ENCODE peak calls at places on chromosomes 1 and 21, in four cellular contexts. One of them, this sample, is unnamed.

GRCh38 chr1:25990702-25991395 is 7.0 kb downstream of the PAFAH2 start:
- DNase-seq in pancreas: no peak
- DNase-seq in BJ: no peak
- DNase-seq in tibial artery: no peak
- DNase-seq in this sample: no peak

GRCh38 chr1:207897188-207897587 is 13.7 kb downstream of the CD34 start:
- DNase-seq in tibial artery: no peak
- DNase-seq in pancreas: no peak
- DNase-seq in BJ: no peak
- DNase-seq in this sample: no peak

GRCh38 chr1:226984521-226985238 is 44.6 kb downstream of the COQ8A start:
- DNase-seq in BJ: no peak
- DNase-seq in pancreas: no peak
- DNase-seq in tibial artery: no peak
- DNase-seq in this sample: no peak

GRCh38 chr1:200888349-200888838 is 6.3 kb upstream of the INAVA start:
- DNase-seq in pancreas: no peak
- DNase-seq in BJ: no peak
- DNase-seq in tibial artery: no peak
- DNase-seq in this sample: no peak

GRCh38 chr1:201754353-201754752 is 74.6 kb upstream of the IPO9 start:
- DNase-seq in tibial artery: no peak
- DNase-seq in BJ: no peak
- DNase-seq in pancreas: no peak
- DNase-seq in this sample: no peak

GRCh38 chr1:59509341-59509869 is 212.5 kb downstream of the FGGY start:
- DNase-seq in pancreas: no peak
- DNase-seq in tibial artery: no peak
- DNase-seq in BJ: no peak
- DNase-seq in this sample: no peak

GRCh38 chr1:110069302-110070281 is 880 bp downstream of the ALX3 start:
- DNase-seq in tibial artery: no peak
- DNase-seq in BJ: no peak
- DNase-seq in pancreas: no peak
- DNase-seq in this sample: no peak

GRCh38 chr1:48215222-48215621 is 7.3 kb upstream of the SLC5A9 start:
- DNase-seq in pancreas: no peak
- DNase-seq in BJ: no peak
- DNase-seq in tibial artery: no peak
- DNase-seq in this sample: no peak

GRCh38 chr1:184074383-184074782 is 22.9 kb downstream of the TSEN15 start:
- DNase-seq in BJ: no peak
- DNase-seq in tibial artery: no peak
- DNase-seq in pancreas: no peak
- DNase-seq in this sample: no peak

GRCh38 chr21:17440955-17441354 is 71.9 kb upstream of the CXADR start:
- DNase-seq in tibial artery: no peak
- DNase-seq in BJ: no peak
- DNase-seq in pancreas: no peak
- DNase-seq in this sample: no peak

GRCh38 chr1:64878090-64878489 is 88.3 kb downstream of the JAK1 start:
- DNase-seq in BJ: no peak
- DNase-seq in tibial artery: no peak
- DNase-seq in pancreas: no peak
- DNase-seq in this sample: no peak

GRCh38 chr1:220908757-220909156 is 29.5 kb downstream of the HLX start:
- DNase-seq in pancreas: no peak
- DNase-seq in tibial artery: no peak
- DNase-seq in BJ: no peak
- DNase-seq in this sample: no peak

GRCh38 chr1:200670215-200671118 is 760 bp upstream of the DDX59 start:
- DNase-seq in pancreas: no peak
- DNase-seq in tibial artery: peak; percentile 43
- DNase-seq in BJ: peak; percentile 11
- DNase-seq in this sample: no peak

GRCh38 chr1:63690966-63691365 is 82.9 kb upstream of the ROR1 start:
- DNase-seq in tibial artery: no peak
- DNase-seq in pancreas: no peak
- DNase-seq in BJ: no peak
- DNase-seq in this sample: no peak

GRCh38 chr1:167171286-167171929 is 49.3 kb upstream of the POU2F1 start:
- DNase-seq in tibial artery: no peak
- DNase-seq in pancreas: no peak
- DNase-seq in BJ: no peak
- DNase-seq in this sample: no peak

GRCh38 chr1:234666206-234666605 is 56.2 kb upstream of the IRF2BP2 start:
- DNase-seq in pancreas: no peak
- DNase-seq in BJ: no peak
- DNase-seq in tibial artery: no peak
- DNase-seq in this sample: no peak

GRCh38 chr1:173878251-173878650 is 10.1 kb downstream of the ZBTB37 start:
- DNase-seq in BJ: no peak
- DNase-seq in tibial artery: no peak
- DNase-seq in pancreas: no peak
- DNase-seq in this sample: no peak

GRCh38 chr1:215160351-215160750 is 77.8 kb downstream of the KCNK2 start:
- DNase-seq in pancreas: no peak
- DNase-seq in BJ: no peak
- DNase-seq in tibial artery: no peak
- DNase-seq in this sample: no peak

GRCh38 chr1:69109276-69109675 is 458.4 kb upstream of the LRRC7 start:
- DNase-seq in tibial artery: no peak
- DNase-seq in BJ: no peak
- DNase-seq in pancreas: no peak
- DNase-seq in this sample: no peak

GRCh38 chr1:19754482-19754881 is 45.2 kb downstream of the TMCO4 start:
- DNase-seq in tibial artery: peak; percentile 38
- DNase-seq in pancreas: no peak
- DNase-seq in BJ: no peak
- DNase-seq in this sample: no peak

GRCh38 chr1:204377800-204378608 is 18.3 kb upstream of the PLEKHA6 start:
- DNase-seq in pancreas: peak; percentile 81
- DNase-seq in tibial artery: no peak
- DNase-seq in BJ: no peak
- DNase-seq in this sample: no peak

GRCh38 chr1:115310821-115311220 is 27.2 kb downstream of the NGF start:
- DNase-seq in pancreas: no peak
- DNase-seq in BJ: no peak
- DNase-seq in tibial artery: no peak
- DNase-seq in this sample: no peak

GRCh38 chr1:186303911-186304310 is 71.1 kb downstream of the TPR start:
- DNase-seq in tibial artery: no peak
- DNase-seq in BJ: no peak
- DNase-seq in pancreas: no peak
- DNase-seq in this sample: no peak

GRCh38 chr1:45297604-45298356 is 28.9 kb upstream of the HPDL start:
- DNase-seq in BJ: no peak
- DNase-seq in tibial artery: no peak
- DNase-seq in pancreas: no peak
- DNase-seq in this sample: no peak

GRCh38 chr1:184701821-184702220 is 52.8 kb downstream of the EDEM3 start:
- DNase-seq in BJ: no peak
- DNase-seq in tibial artery: no peak
- DNase-seq in pancreas: no peak
- DNase-seq in this sample: no peak

GRCh38 chr1:208272713-208273112 is 28.5 kb upstream of the PLXNA2 start:
- DNase-seq in BJ: no peak
- DNase-seq in tibial artery: no peak
- DNase-seq in pancreas: no peak
- DNase-seq in this sample: no peak

GRCh38 chr1:3727042-3727824 is 25.0 kb upstream of the CCDC27 start:
- DNase-seq in tibial artery: no peak
- DNase-seq in pancreas: no peak
- DNase-seq in BJ: no peak
- DNase-seq in this sample: no peak

DNA sequence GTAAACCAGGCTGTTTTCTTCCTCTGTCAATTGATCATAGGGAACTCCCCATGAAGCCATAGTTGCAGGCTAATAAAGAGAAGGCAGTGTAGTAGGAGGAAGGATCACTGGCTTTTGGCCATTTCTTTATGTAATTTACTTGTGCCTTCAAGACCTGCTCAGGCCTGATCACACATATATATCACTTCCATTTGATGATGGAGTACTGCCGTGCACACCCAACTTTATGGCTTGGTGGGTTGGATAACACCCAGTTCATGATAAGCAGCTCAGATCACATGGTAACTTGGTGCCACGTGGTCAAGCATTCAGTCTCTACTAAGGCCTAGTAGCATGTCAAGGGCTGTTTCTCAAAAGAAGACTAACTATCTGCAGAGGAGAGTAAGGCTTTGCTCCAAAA is 4.1 kb downstream of the MROH9 start:
- DNase-seq in tibial artery: no peak
- DNase-seq in BJ: no peak
- DNase-seq in pancreas: no peak
- DNase-seq in this sample: no peak
- H3K27me3 ChIP-seq in tibial artery: no peaks in the 10 kb centered on the region
- H3K27me3 ChIP-seq in BJ: no peaks in the 10 kb centered on the region
- H3K27me3 ChIP-seq in pancreas: no peaks in the 10 kb centered on the region
- H3K27me3 ChIP-seq in this sample: no peaks in the 10 kb centered on the region

GRCh38 chr1:150154143-150154542 is 4.4 kb downstream of the PLEKHO1 start:
- DNase-seq in BJ: no peak
- DNase-seq in pancreas: no peak
- DNase-seq in tibial artery: no peak
- DNase-seq in this sample: no peak

GRCh38 chr1:150156868-150157603 is 7.3 kb downstream of the PLEKHO1 start:
- DNase-seq in tibial artery: no peak
- DNase-seq in BJ: no peak
- DNase-seq in pancreas: no peak
- DNase-seq in this sample: no peak

GRCh38 chr1:150152772-150153461 is 3.2 kb downstream of the PLEKHO1 start:
- DNase-seq in BJ: no peak
- DNase-seq in pancreas: no peak
- DNase-seq in tibial artery: peak; percentile 56
- DNase-seq in this sample: no peak

GRCh38 chr1:150152182-150152536 is 2.4 kb downstream of the PLEKHO1 start:
- DNase-seq in tibial artery: no peak
- DNase-seq in BJ: no peak
- DNase-seq in pancreas: no peak
- DNase-seq in this sample: no peak

DNA sequence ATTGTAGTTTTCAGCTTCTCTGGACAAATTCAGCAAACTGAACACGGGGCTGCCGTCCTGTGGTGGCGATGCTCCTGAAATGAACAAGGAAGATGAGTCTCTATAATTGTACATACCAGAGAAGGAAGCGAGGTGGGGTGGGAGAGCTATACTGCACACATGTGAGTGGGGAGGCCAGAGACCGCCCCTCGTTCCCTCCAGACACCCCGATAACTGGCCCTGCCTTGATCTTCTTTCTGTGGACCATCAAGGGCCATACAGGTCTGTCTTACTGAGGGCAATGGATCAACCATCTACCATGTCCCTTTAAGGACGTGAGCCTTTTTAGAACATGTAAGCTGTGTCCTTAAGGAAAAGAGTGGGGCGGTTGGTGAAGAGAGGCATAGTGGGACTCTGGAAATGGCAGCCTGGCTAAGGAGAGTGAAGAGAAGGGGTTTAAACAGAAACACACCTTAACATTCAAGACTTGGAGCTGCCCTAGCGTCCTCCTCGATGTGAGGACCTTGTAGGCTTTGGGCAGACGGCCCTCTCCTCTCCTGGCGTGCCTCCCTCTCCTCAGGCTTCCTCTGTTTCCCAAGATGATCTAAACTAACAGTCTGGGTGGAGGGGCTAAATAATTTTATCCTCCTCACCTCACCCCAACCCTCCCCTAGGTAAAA is 5.8 kb downstream of the PLEKHO1 start:
- DNase-seq in pancreas: no peak
- DNase-seq in BJ: no peak
- DNase-seq in tibial artery: no peak
- DNase-seq in this sample: no peak
- H3K36me3 ChIP-seq in pancreas: no peaks in the 10 kb centered on the region
- H3K36me3 ChIP-seq in BJ: peaks cover 29% of the 10 kb centered on the region
- H3K36me3 ChIP-seq in tibial artery: peaks cover 70% of the 10 kb centered on the region
- H3K36me3 ChIP-seq in this sample: peaks cover 80% of the 10 kb centered on the region

DNA sequence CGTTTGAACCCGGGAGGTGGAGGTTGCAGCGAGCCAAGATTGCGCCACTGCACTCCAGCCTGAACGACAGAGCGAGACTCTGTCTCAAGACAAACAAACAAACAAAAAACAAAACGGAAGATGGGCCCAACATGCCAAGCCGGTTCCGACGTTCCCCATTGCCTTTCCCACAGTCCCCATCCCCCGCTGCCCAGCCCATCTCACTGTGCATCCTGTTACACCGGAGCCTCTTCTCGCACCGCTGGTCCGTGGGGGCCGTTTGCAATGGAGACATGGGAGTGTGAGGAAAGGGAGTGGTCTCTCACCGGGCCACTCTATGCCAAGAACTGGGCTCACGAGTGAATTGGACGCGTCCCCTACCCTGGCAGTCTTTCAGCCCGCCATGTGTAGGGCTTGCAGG is 1.3 kb upstream of the CFAP74 start:
- DNase-seq in tibial artery: no peak
- DNase-seq in pancreas: no peak
- DNase-seq in BJ: no peak
- DNase-seq in this sample: no peak
- H3K27me3 ChIP-seq in tibial artery: peaks cover 75% of the 10 kb centered on the region
- H3K27me3 ChIP-seq in pancreas: no peaks in the 10 kb centered on the region
- H3K27me3 ChIP-seq in BJ: peaks cover 14% of the 10 kb centered on the region
- H3K27me3 ChIP-seq in this sample: peaks cover 4% of the 10 kb centered on the region

GRCh38 chr1:158049867-158050266 is 56.4 kb downstream of the KIRREL1 start:
- DNase-seq in BJ: no peak
- DNase-seq in tibial artery: no peak
- DNase-seq in pancreas: no peak
- DNase-seq in this sample: no peak
- H3K36me3 ChIP-seq in BJ: peaks cover 8% of the 10 kb centered on the region
- H3K36me3 ChIP-seq in tibial artery: no peaks in the 10 kb centered on the region
- H3K36me3 ChIP-seq in pancreas: no peaks in the 10 kb centered on the region
- H3K36me3 ChIP-seq in this sample: no peaks in the 10 kb centered on the region

DNA sequence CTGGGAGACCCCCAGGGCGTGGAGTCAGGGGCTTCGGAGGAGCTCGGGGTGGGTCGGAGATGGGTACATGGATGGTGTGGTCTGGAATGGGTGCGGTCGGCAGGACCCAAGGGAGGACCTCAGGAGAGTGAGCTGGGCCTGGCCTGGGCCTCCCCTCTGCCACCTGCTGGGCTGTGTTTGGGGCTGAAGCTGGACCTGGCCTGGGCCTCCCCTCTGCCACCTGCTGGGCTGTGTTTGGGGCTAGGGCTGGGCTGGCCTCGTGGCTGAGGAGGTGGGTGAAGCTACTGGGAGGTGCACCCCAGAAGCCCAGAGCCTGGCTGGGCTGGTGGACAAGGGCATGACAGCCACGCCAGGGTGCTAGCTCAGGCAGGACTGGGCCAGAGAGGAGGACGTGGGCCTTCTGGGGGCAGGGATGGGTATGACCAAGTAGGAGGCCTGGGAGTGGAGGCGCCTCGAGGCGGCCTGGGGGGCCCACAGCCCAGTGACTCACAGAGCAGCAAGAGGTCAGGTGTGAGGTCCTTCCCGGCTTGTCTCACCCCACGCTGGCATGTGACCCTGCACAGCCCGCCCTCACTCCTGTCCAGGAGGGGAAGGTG is 14.5 kb downstream of the SAMD11 start:
- DNase-seq in tibial artery: no peak
- DNase-seq in BJ: no peak
- DNase-seq in pancreas: peak; percentile 76
- DNase-seq in this sample: no peak
- H3K27me3 ChIP-seq in tibial artery: peaks cover 85% of the 10 kb centered on the region
- H3K27me3 ChIP-seq in BJ: no peaks in the 10 kb centered on the region
- H3K27me3 ChIP-seq in pancreas: no peaks in the 10 kb centered on the region
- H3K27me3 ChIP-seq in this sample: peaks cover 84% of the 10 kb centered on the region

This sample was measured in heart right ventricle.